ENCODE peak calls at places on chromosomes 12 and 14, in ten cellular contexts. A is HTR-8/SVneo; N is upper lobe of right lung; Z is stimulated activated CD4-positive, alpha-beta T cell treated with anti-CD3 and anti-CD28 coated beads, Interleukin-15, amount 100 ng/mL, for 1 hour; T is HCT116; H is left ventricle myocardium inferior; O is germinal center; Y is putamen; E is IMR-90; S is HT1080. I is an unnamed sample.

GRCh38 chr12:65163755-65164154 is 5.6 kb upstream of the LEMD3 start:
- DNase-seq in Y (no peak), Z (no peak), A (no peak), O (no peak), N (no peak), H (no peak), S (no peak), T (no peak), E (no peak), I (no peak)

GRCh38 chr12:20361416-20361815 is 6.9 kb upstream of the PDE3A start:
- DNase-seq in N (no peak), H (no peak), A (no peak), O (no peak), E (no peak), S (peak; percentile 56), Z (no peak), Y (no peak), T (no peak), I (no peak)

GRCh38 chr14:55599250-55599879 is 19.4 kb downstream of the KTN1 start:
- DNase-seq in O (no peak), Z (no peak), H (peak; percentile 32), T (peak; percentile 75), N (peak; percentile 68), Y (no peak), S (no peak), E (no peak), A (no peak), I (no peak)

GRCh38 chr12:51318846-51319570 is 5.0 kb downstream of the BIN2 start:
- DNase-seq in T (no peak), O (no peak), S (no peak), H (no peak), A (no peak), Y (no peak), N (no peak), E (no peak), Z (peak; percentile 16), I (no peak)

GRCh38 chr12:1552978-1553471 is 41.4 kb downstream of the FBXL14 start:
- DNase-seq in Y (no peak), Z (no peak), E (peak; percentile 84), H (no peak), T (no peak), A (no peak), S (no peak), N (no peak), O (no peak), I (no peak)

GRCh38 chr12:45986646-45987338 is 3.6 kb downstream of the SCAF11 start:
- DNase-seq in E (no peak), Z (no peak), S (no peak), A (no peak), Y (peak; percentile 18), H (no peak), O (no peak), T (no peak), N (no peak), I (peak; percentile 54)

GRCh38 chr12:113242018-113242418 is 20.8 kb downstream of the TPCN1 start:
- DNase-seq in S (peak; percentile 95), Z (no peak), Y (no peak), H (no peak), N (peak; percentile 86), T (no peak), O (no peak), A (no peak), E (no peak), I (no peak)

GRCh38 chr14:51219473-51220448 is 20.3 kb upstream of the TMX1 start:
- DNase-seq in E (peak; percentile 54), N (no peak), T (no peak), H (no peak), S (peak; percentile 12), Y (peak; percentile 38), Z (no peak), O (no peak), A (no peak), I (no peak)

GRCh38 chr12:76183459-76184186 is 99.1 kb upstream of the NAP1L1 start:
- DNase-seq in N (no peak), A (peak; percentile 78), S (peak; percentile 98), O (no peak), H (no peak), Z (no peak), Y (peak; percentile 83), T (peak; percentile 46), E (peak; percentile 99), I (no peak)

GRCh38 chr12:779745-780734 is 27.7 kb downstream of the WNK1 start:
- DNase-seq in N (no peak), T (no peak), A (no peak), S (peak; percentile 63), Z (no peak), O (no peak), E (peak; percentile 74), H (no peak), Y (no peak), I (no peak)

GRCh38 chr12:18275974-18276373 is 14.7 kb downstream of the PIK3C2G start:
- DNase-seq in Y (no peak), O (no peak), H (no peak), S (peak; percentile 75), T (peak; percentile 4), Z (no peak), N (no peak), E (peak; percentile 22), A (peak; percentile 11), I (no peak)

GRCh38 chr12:81610955-81611889 is 147.9 kb downstream of the PPFIA2 start:
- DNase-seq in N (no peak), H (no peak), S (peak; percentile 4), E (peak; percentile 1), A (no peak), Z (no peak), Y (no peak), O (no peak), T (no peak), I (no peak)

GRCh38 chr14:74459289-74459946 is 33.4 kb upstream of the SYNDIG1L start:
- DNase-seq in H (no peak), S (peak; percentile 64), Z (no peak), O (peak; percentile 24), N (no peak), E (peak; percentile 69), Y (no peak), T (no peak), A (peak; percentile 95), I (no peak)

GRCh38 chr14:93005135-93005813 is 82.3 kb downstream of the CHGA start:
- DNase-seq in Y (no peak), E (no peak), N (no peak), T (no peak), S (no peak), A (no peak), Z (no peak), O (no peak), H (no peak), I (no peak)

GRCh38 chr14:67544590-67544989 is 11.5 kb downstream of the PLEKHH1 start:
- DNase-seq in T (no peak), O (no peak), N (no peak), A (no peak), S (no peak), Y (no peak), Z (no peak), H (no peak), E (no peak), I (no peak)

GRCh38 chr14:31880935-31881334 is 196.2 kb upstream of the ARHGAP5 start:
- DNase-seq in E (peak; percentile 90), S (peak; percentile 97), Z (no peak), N (no peak), A (peak; percentile 76), Y (no peak), H (no peak), O (no peak), T (peak; percentile 12), I (no peak)

GRCh38 chr12:113190761-113191160 is 5.2 kb downstream of the RITA1 start:
- DNase-seq in Z (no peak), A (peak; percentile 42), O (no peak), T (peak; percentile 66), H (no peak), S (no peak), E (peak; percentile 45), N (no peak), Y (no peak), I (no peak)

GRCh38 chr14:37709419-37710195 is 114.2 kb downstream of the TTC6 start:
- DNase-seq in Y (no peak), S (no peak), H (no peak), O (no peak), E (peak; percentile 39), T (peak; percentile 16), Z (no peak), A (no peak), N (no peak), I (no peak)

GRCh38 chr12:8493084-8493483 is 20.2 kb upstream of the CLEC4D start:
- DNase-seq in S (no peak), Z (no peak), N (no peak), E (no peak), A (no peak), H (no peak), T (no peak), O (peak; percentile 32), Y (no peak), I (peak; percentile 36)

GRCh38 chr12:56189918-56190694 is 823 bp upstream of the SMARCC2 start:
- DNase-seq in O (peak; percentile 63), N (peak; percentile 92), S (peak; percentile 94), A (peak; percentile 69), Y (peak; percentile 86), E (peak; percentile 85), H (peak; percentile 72), T (peak; percentile 90), Z (peak; percentile 48), I (peak; percentile 64)

GRCh38 chr14:26023967-26024366 is 573.9 kb downstream of the NOVA1 start:
- DNase-seq in T (no peak), A (no peak), O (no peak), S (no peak), N (no peak), E (no peak), H (no peak), Z (no peak), Y (no peak), I (no peak)

GRCh38 chr14:23252006-23252405 is 14.3 kb downstream of the RNF212B start:
- DNase-seq in E (no peak), H (no peak), O (no peak), N (no peak), T (no peak), A (no peak), S (no peak), Y (no peak), Z (no peak), I (no peak)

GRCh38 chr12:119704065-119704747 is 36.3 kb downstream of the PRKAB1 start:
- DNase-seq in Y (no peak), T (no peak), A (no peak), H (peak; percentile 55), Z (no peak), E (peak; percentile 50), N (no peak), S (peak; percentile 62), O (no peak), I (no peak)

GRCh38 chr14:83133986-83134664 is 1600.5 kb upstream of the SEL1L start:
- DNase-seq in N (no peak), E (no peak), H (no peak), Z (no peak), A (no peak), S (no peak), T (no peak), Y (peak; percentile 47), O (no peak), I (no peak)

GRCh38 chr12:116164263-116164817 is 113.2 kb downstream of the MED13L start:
- DNase-seq in Z (no peak), A (no peak), N (no peak), T (no peak), O (no peak), S (no peak), H (no peak), E (peak; percentile 11), Y (no peak), I (peak; percentile 12)

I was measured in CMK.